ENCODE peak calls at places on chromosomes 4 and X, in seven cellular contexts. H is pancreas, M is NT2/D1, I is psoas muscle, W is upper lobe of right lung, J is right cardiac atrium, D is upper lobe of left lung. S is an unnamed sample. For H3K9me3, the result is how much of the 10 kb centered on the place peaks cover.

GRCh38 chrX:51456246-51456645 is 40.1 kb downstream of the NUDT11 start:
- DNase-seq in I (no peak), M (no peak), J (no peak), W (no peak), H (no peak), D (no peak), S (no peak)

GRCh38 chrX:39755152-39756032 is 342.4 kb downstream of the BCOR start:
- DNase-seq in I (peak), D (peak), W (peak), J (peak), M (peak), H (peak), S (no peak)

GRCh38 chrX:19535481-19535880 is 20.2 kb upstream of the MAP3K15 start:
- DNase-seq in M (no peak), J (no peak), H (no peak), W (no peak), D (no peak), I (no peak), S (no peak)

GRCh38 chr4:71231753-71232420 is 106.9 kb upstream of the SLC4A4 start:
- DNase-seq in H (no peak), I (no peak), D (no peak), W (no peak), M (no peak), J (no peak), S (no peak)

GRCh38 chrX:111095974-111096870 is at the start of gene PAK3:
- DNase-seq in J (peak), I (no peak), H (peak), W (peak), D (peak), M (peak), S (no peak)

GRCh38 chr4:137370699-137371098 is 161.6 kb downstream of the PCDH18 start:
- DNase-seq in H (no peak), J (no peak), D (no peak), I (no peak), W (no peak), M (no peak), S (no peak)

GRCh38 chr4:156798438-156798837 is 173.2 kb downstream of the PDGFC start:
- DNase-seq in D (no peak), H (no peak), W (no peak), J (no peak), M (no peak), I (no peak), S (no peak)

GRCh38 chr4:79466621-79467020 is 58.6 kb upstream of the GK2 start:
- DNase-seq in D (no peak), H (no peak), M (no peak), I (no peak), W (no peak), J (no peak), S (no peak)

GRCh38 chrX:12497832-12498591 is 293.2 kb upstream of the PRPS2 start:
- DNase-seq in D (no peak), M (peak), W (no peak), I (no peak), H (no peak), J (peak), S (peak)

GRCh38 chr4:49217492-49217891 is 231.4 kb downstream of the CWH43 start:
- DNase-seq in D (no peak), J (no peak), I (no peak), M (no peak), H (no peak), W (no peak), S (no peak)
- H3K9me3 ChIP-seq in D (under half), J (under half), I (under half), M (under half), H (under half), W (under half), S (under half)

DNA sequence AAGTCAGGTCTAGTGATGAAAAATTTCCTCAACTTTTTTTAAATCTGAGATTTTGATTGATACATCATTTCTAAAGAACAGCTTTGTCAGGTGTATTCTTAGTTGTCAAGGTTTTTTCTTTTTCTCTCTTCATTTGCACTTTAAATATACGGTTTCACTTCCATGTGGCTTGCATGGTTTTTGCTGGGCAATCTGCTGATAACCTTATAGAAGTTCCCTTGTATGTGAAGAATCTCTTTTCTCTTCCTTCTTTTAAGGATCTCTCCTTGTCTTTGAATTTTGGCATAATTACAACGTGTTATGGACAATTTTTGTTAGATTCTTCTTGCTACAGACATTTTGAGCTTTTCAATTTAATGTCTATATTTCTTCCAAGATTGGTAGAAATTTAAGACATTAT is 76.4 kb downstream of the ZNF721 start:
- DNase-seq in W (no peak), H (no peak), I (no peak), J (no peak), M (no peak), D (no peak), S (no peak)
- H3K9me3 ChIP-seq in W (half or more), H (under half), I (half or more), J (under half), M (half or more), D (half or more), S (under half)

DNA sequence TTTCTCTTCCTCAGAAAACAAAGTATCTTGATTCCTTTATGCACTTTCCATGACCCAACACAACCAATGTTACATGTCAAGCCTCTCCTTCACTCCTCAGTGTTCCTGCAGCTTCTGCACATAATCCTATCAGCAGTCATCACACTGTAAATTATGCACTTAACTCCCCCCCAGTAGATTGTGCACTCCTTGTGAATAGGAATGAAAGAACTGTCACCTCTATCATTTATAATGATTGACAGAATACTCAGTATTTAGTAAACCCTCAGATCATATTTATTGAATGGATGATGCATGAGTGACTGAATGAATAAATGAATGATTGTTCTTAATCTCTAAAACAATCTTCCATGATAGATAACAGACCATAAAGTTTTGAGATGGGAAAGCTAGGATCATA is 253.3 kb downstream of the HS3ST1 start:
- DNase-seq in M (no peak), I (no peak), W (no peak), D (no peak), J (no peak), H (no peak), S (no peak)
- H3K9me3 ChIP-seq in M (under half), I (under half), W (under half), D (under half), J (under half), H (under half), S (under half)

GRCh38 chrX:136586386-136586785 is 54.4 kb downstream of the VGLL1 start:
- DNase-seq in J (no peak), I (no peak), W (no peak), M (no peak), H (no peak), D (no peak), S (no peak)
- H3K9me3 ChIP-seq in J (under half), I (under half), W (under half), M (under half), H (under half), D (under half), S (under half)

GRCh38 chrX:7052541-7052940 is 95.0 kb upstream of the STS start:
- DNase-seq in D (no peak), M (no peak), I (no peak), J (no peak), H (no peak), W (no peak), S (no peak)
- H3K9me3 ChIP-seq in D (under half), M (under half), I (under half), J (under half), H (under half), W (under half), S (under half)

DNA sequence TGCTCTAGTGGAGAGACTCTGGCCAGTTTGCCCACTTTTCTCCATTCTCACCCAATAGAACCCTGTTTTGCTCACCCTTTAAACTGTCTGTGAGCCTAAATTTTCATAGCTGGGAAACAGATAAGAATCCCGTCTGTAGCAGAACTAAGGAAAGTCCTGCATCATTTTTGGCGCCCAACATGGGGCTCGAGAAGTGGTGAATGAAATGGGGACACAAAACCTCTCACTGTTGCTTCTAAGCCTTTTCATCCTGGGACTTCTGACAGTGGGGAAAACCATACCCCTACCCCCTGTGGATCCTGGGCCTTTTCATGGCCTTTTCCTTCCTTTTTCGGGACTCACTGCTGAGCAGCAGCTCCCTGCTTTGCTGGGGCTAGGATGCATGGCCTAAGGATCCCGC is 189.9 kb downstream of the INPP4B start:
- DNase-seq in J (no peak), D (no peak), H (no peak), M (no peak), I (peak), W (no peak), S (no peak)
- H3K9me3 ChIP-seq in J (under half), D (half or more), H (under half), M (under half), I (half or more), W (under half), S (under half)

GRCh38 chrX:47992093-47992375 is 11.8 kb downstream of the ZNF182 start:
- DNase-seq in I (no peak), D (no peak), W (no peak), J (no peak), M (no peak), H (no peak), S (no peak)
- H3K9me3 ChIP-seq in I (under half), D (under half), W (under half), J (under half), M (under half), H (under half), S (under half)

GRCh38 chrX:64192673-64193072 is 12.8 kb downstream of the AMER1 start:
- DNase-seq in W (no peak), M (no peak), H (no peak), D (no peak), J (peak), I (no peak), S (no peak)
- H3K9me3 ChIP-seq in W (under half), M (under half), H (under half), D (under half), J (under half), I (under half), S (under half)

GRCh38 chr4:98193459-98194105 is 50.3 kb upstream of the STPG2 start:
- DNase-seq in M (no peak), W (no peak), D (no peak), I (no peak), J (no peak), H (no peak), S (no peak)
- H3K9me3 ChIP-seq in M (under half), W (under half), D (under half), I (under half), J (under half), H (under half), S (under half)

DNA sequence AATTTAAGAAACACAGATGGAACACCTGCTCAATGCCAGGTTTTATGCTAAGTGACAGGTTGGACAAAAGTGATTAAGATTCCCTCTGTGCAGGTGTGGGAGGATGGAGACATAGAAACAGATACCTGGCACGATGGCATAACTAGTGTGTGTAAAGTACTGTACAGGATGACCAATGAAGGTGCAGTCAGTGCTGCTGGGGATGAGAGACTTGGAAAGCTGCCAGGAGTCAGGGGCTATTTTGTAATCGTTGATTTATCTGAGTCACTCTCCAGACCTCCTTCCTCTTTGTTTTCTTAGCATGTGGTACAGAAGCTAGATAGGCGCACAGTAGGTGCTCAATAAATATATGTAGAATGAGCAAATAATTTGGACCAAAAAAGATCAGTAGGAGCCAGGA is 58.2 kb downstream of the CWH43 start:
- DNase-seq in J (no peak), I (no peak), W (no peak), D (no peak), H (no peak), M (no peak), S (no peak)
- H3K9me3 ChIP-seq in J (under half), I (under half), W (under half), D (under half), H (under half), M (under half), S (under half)

S was measured in iPS DF 6.9.